ENCODE peak calls at places on chromosomes 12 and 14, in six cellular contexts. J is endodermal cell; U is esophagus muscularis mucosa; H is mesenchymal stem cell; O is mammary epithelial cell; K is CD4-positive, alpha-beta memory T cell. Y is an unnamed sample. For H3K4me1 and H3K9me3, the result is how much of the 10 kb centered on the place peaks cover.

GRCh38 chr12:53328043-53328435 is 6.6 kb upstream of the AAAS start:
- DNase-seq in J (peak), U (no peak), K (no peak), H (no peak), O (no peak), Y (peak)

GRCh38 chr14:96598332-96598928 is 96.2 kb downstream of the PAPOLA start:
- DNase-seq in K (no peak), O (no peak), J (no peak), H (no peak), U (no peak), Y (no peak)

GRCh38 chr12:8655421-8655820 is 7.2 kb downstream of the MFAP5 start:
- DNase-seq in H (no peak), J (peak), O (no peak), K (no peak), U (no peak), Y (no peak)

GRCh38 chr14:33120341-33120740 is 181.7 kb downstream of the NPAS3 start:
- DNase-seq in U (no peak), K (no peak), H (peak), J (no peak), O (peak), Y (no peak)

GRCh38 chr12:75909714-75910451 is 121.7 kb downstream of the PHLDA1 start:
- DNase-seq in K (no peak), U (no peak), O (no peak), H (no peak), J (no peak), Y (no peak)

GRCh38 chr12:120490833-120491512 is 4.9 kb upstream of the DYNLL1 start:
- DNase-seq in J (no peak), U (no peak), H (no peak), K (no peak), O (no peak), Y (peak)

GRCh38 chr12:42360747-42361403 is 34.9 kb downstream of the PPHLN1 start:
- DNase-seq in J (no peak), H (peak), U (no peak), K (no peak), O (no peak), Y (no peak)

GRCh38 chr12:50103767-50104321 is at the start of gene GPD1:
- DNase-seq in H (peak), O (peak), K (no peak), J (peak), U (no peak), Y (peak)

GRCh38 chr14:24123465-24124417 is 6.7 kb upstream of the FITM1 start:
- DNase-seq in J (peak), K (no peak), U (no peak), O (no peak), H (no peak), Y (no peak)

GRCh38 chr14:61417141-61417540 is 95.8 kb downstream of the PRKCH start:
- DNase-seq in H (no peak), O (no peak), J (no peak), U (peak), K (no peak), Y (no peak)

GRCh38 chr14:59698793-59699192 is 122.2 kb upstream of the CCDC175 start:
- DNase-seq in O (peak), H (no peak), J (no peak), K (no peak), U (no peak), Y (no peak)

GRCh38 chr14:59305231-59305630 is 116.8 kb downstream of the DAAM1 start:
- DNase-seq in J (no peak), U (no peak), O (no peak), H (no peak), K (no peak), Y (no peak)

GRCh38 chr14:73727181-73727580 is 13.0 kb upstream of the PNMA1 start:
- DNase-seq in J (no peak), K (no peak), H (no peak), U (no peak), O (no peak), Y (no peak)

GRCh38 chr12:30548203-30548602 is 147.5 kb downstream of the IPO8 start:
- DNase-seq in U (no peak), O (no peak), J (no peak), K (no peak), H (no peak), Y (no peak)

GRCh38 chr12:10196210-10196609 is 16.5 kb upstream of the GABARAPL1 start:
- DNase-seq in U (no peak), K (no peak), H (no peak), J (no peak), O (no peak), Y (no peak)

GRCh38 chr12:49705479-49706267 is 1.5 kb downstream of the FMNL3 start:
- DNase-seq in U (no peak), J (peak), K (no peak), H (peak), O (peak), Y (peak)

GRCh38 chr14:105364100-105364708 is 34.1 kb upstream of the TEX22 start:
- DNase-seq in U (no peak), K (peak), H (no peak), O (peak), J (no peak), Y (no peak)

GRCh38 chr12:109517619-109518018 is 40.2 kb downstream of the UBE3B start:
- DNase-seq in H (peak), O (no peak), J (peak), K (no peak), U (no peak), Y (no peak)

GRCh38 chr14:38971258-38971921 is 131.6 kb downstream of the SEC23A start:
- DNase-seq in H (no peak), J (peak), K (no peak), U (no peak), O (no peak), Y (no peak)

GRCh38 chr12:88579941-88580871 is at the start of gene KITLG:
- DNase-seq in J (peak), O (peak), H (peak), U (peak), K (no peak), Y (peak)

GRCh38 chr12:28017126-28017872 is 44.8 kb upstream of the PTHLH start:
- DNase-seq in U (no peak), H (no peak), J (no peak), K (no peak), O (peak), Y (no peak)

GRCh38 chr12:106147956-106148355 is 9.2 kb upstream of the NUAK1 start:
- DNase-seq in U (no peak), O (no peak), K (no peak), J (peak), H (no peak), Y (peak)

GRCh38 chr14:39434401-39434800 is 2.2 kb upstream of the FBXO33 start:
- DNase-seq in K (peak), U (no peak), O (peak), J (no peak), H (no peak), Y (no peak)

GRCh38 chr12:51592034-51592705 is 1.1 kb downstream of the SCN8A start:
- DNase-seq in H (peak), J (peak), U (no peak), K (no peak), O (no peak), Y (no peak)

GRCh38 chr12:6635375-6635855 is 344 bp downstream of the LPAR5 start:
- DNase-seq in K (peak), U (no peak), J (peak), O (no peak), H (peak), Y (peak)

GRCh38 chr14:64960762-64961276 is 11.3 kb downstream of the RAB15 start:
- DNase-seq in H (no peak), J (peak), O (no peak), K (no peak), U (no peak), Y (no peak)

GRCh38 chr12:5467941-5468340 is 36.0 kb downstream of the NTF3 start:
- DNase-seq in H (no peak), O (no peak), J (no peak), K (no peak), U (no peak), Y (no peak)
- H3K4me1 ChIP-seq in H (under half), O (under half), J (under half), K (under half), U (under half), Y (under half)

DNA sequence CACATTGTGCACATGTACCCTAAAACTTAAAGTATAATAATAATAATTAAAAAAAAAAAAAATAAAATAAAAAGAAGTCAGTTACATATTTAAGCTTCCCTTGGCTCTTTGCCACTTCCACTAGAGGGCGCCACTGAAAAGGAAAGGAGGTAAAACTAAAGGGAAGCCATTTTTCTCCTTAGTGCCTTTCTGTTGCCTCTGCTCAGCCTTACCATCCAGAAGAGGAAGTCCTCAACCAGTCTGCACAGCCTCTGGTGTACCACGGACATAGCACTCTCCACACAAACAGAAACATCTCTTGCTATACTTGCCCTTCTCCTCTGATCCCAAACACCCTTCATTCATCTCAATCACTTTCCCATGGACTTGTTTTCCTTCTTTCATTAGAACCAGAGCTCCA is 169.0 kb upstream of the EEA1 start:
- DNase-seq in H (peak), K (peak), O (no peak), U (no peak), J (peak), Y (peak)
- H3K4me3 ChIP-seq in H (no peak), K (no peak), O (no peak), U (no peak), J (no peak), Y (no peak)

DNA sequence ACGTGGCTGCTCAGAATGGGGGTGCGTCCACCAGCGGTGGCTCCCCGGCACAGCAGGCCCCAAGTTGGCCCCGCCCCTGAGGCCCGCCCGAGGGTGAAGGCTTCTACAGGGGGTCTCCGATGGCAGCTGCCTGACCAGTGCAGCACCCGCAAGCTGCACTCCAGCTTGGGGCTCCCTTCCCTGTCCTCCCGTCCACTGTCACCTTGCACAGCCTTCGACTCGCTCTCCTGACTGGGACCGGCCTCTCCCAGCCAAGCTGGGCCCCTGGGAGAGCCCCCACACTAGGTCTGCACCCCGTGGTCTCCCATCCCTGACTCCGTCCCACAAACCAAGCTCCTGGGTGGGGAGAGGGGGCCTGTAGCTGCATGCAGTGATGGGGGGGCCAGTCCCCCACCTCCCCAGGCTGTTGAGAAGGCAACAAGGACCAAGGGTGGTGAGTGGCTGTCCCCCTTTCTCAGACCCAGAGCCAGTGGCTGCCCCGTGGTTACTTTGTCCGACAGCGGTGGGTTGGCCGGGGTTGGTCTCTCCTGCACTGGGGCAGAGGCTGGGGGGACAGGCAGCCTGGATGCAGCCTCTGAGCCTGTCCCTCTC is 216.8 kb downstream of the KIF26A start:
- DNase-seq in U (no peak), H (no peak), K (no peak), O (no peak), J (peak), Y (peak)
- H3K9me3 ChIP-seq in U (under half), H (under half), K (under half), O (under half), J (under half), Y (under half)

DNA sequence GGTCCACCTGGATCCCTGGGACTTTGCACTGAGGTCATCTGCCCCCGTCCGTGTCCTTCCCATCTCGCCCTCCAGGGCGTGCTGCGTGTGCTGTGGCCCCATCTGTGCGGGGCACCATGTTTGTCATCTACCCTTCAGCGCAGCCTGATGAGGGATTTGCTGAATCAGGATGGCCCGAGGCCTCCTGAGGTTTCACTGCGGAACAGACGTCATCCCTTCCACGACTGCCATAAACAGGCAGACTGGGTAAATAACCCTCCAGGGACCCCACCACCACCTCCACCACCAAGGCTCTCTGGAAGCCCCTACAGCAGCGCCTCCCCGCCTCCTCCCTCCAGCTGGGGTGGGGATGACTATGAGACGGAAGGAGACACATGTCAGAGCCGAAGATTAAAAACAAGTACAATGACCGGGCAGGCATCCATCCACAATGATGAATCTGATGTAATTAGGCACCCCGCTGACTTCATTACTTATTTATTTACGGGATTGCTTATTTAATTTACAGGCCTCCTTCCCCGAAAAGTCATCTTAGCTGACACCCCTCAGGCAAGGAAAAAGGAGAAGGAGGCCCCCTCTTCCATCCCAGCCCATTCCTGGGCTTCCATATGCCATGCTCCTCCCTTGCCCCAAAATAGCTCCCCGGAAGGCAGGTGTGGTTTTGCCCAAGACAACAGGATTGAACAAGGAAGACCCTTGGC is 39.4 kb downstream of the NCOR2 start:
- DNase-seq in K (peak), J (peak), U (no peak), O (no peak), H (peak), Y (no peak)
- H3K4me1 ChIP-seq in K (under half), J (under half), U (half or more), O (under half), H (half or more), Y (under half)

GRCh38 chr12:107656302-107656701 is 29.3 kb upstream of the PWP1 start:
- DNase-seq in H (no peak), J (no peak), U (no peak), K (no peak), O (no peak), Y (no peak)

GRCh38 chr12:107653519-107653918 is 32.1 kb upstream of the PWP1 start:
- DNase-seq in K (no peak), H (no peak), J (no peak), O (no peak), U (no peak), Y (no peak)

GRCh38 chr12:107654866-107655265 is 30.7 kb upstream of the PWP1 start:
- DNase-seq in U (no peak), O (no peak), K (no peak), J (no peak), H (no peak), Y (no peak)

GRCh38 chr12:107657133-107657532 is 28.5 kb upstream of the PWP1 start:
- DNase-seq in U (no peak), K (no peak), O (no peak), J (no peak), H (no peak), Y (no peak)

DNA sequence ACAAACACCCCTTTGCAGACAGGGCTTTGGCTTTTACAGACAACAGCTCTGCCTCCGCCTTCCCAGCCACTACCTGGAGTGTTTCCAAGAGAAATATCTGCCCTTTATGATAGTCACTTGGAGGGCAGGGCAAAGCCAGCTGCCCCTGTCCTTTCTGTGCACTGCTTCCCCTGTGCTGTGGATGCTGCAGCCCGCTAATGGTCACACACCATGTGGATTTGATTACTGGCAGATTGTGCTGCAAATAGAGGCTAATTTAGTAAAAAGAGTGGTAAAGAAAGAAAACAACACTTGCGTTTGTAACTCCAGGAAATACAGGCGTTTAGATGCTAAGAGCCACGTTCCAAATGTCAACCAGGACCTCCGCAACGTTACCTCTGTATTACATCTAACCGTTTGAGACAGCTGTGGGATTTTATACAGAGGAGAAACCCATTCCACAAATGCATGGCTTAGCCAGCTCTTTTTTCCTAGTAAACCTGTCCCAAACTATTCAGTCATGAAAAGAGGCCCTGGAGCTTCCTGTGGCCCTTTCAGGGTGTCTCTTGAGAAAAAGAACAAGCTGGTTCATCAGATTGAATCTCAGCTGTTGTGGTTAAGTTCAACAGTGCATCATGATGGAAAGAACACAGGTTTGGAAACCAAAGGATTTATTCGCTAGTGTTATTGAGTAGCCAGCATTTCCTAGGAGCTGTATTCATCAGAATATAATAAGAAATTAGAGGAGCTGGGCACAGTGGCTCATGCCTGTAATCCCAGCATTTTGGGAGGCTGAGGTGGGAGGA is 30.1 kb upstream of the PWP1 start:
- DNase-seq in H (no peak), K (no peak), U (no peak), J (peak), O (no peak), Y (no peak)
- H3K4me3 ChIP-seq in H (no peak), K (no peak), U (no peak), J (no peak), O (no peak), Y (no peak)

GRCh38 chr14:35296505-35296904 is 4.3 kb downstream of the PSMA6 start:
- DNase-seq in K (no peak), J (no peak), U (no peak), H (no peak), O (no peak), Y (no peak)
- H3K9me3 ChIP-seq in K (under half), J (under half), U (under half), H (under half), O (under half), Y (under half)